ENCODE peak calls at places on chromosomes 4 and X, in six cellular contexts. K is A549, E is GM23248, P is neuronal stem cell, V is IMR-90, W is OCI-LY7. G is an unnamed sample.
A peak's percentile ranks its signal among the peaks of the same experiment; 100 is the strongest.

GRCh38 chr4:153186046-153186728 is 18.1 kb upstream of the TRIM2 start:
- DNase-seq in V (no peak), P (no peak), W (no peak), E (no peak), K (no peak), G (no peak)

GRCh38 chrX:104806346-104806745 is 240.3 kb downstream of the IL1RAPL2 start:
- DNase-seq in P (no peak), K (no peak), W (no peak), E (no peak), V (no peak), G (peak; percentile 28)

GRCh38 chrX:81708506-81708905 is 506.6 kb downstream of the SH3BGRL start:
- DNase-seq in W (no peak), K (no peak), V (no peak), E (no peak), P (no peak), G (no peak)

GRCh38 chr4:184416913-184417734 is 57.2 kb downstream of the IRF2 start:
- DNase-seq in K (no peak), P (no peak), E (peak; percentile 49), W (peak; percentile 59), V (peak; percentile 14), G (no peak)

GRCh38 chrX:128106630-128107029 is 54.4 kb upstream of the ACTRT1 start:
- DNase-seq in K (peak; percentile 0), V (no peak), E (no peak), P (peak; percentile 8), W (peak; percentile 0), G (peak; percentile 49)

GRCh38 chr4:186693159-186693815 is 30.4 kb downstream of the FAT1 start:
- DNase-seq in P (no peak), K (peak; percentile 72), W (no peak), V (peak; percentile 87), E (peak; percentile 96), G (no peak)

GRCh38 chr4:127669691-127670090 is 36.9 kb downstream of the INTU start:
- DNase-seq in V (no peak), W (no peak), E (no peak), K (no peak), P (no peak), G (no peak)

GRCh38 chr4:138163171-138163570 is 79.0 kb downstream of the SLC7A11 start:
- DNase-seq in V (no peak), K (no peak), P (no peak), E (no peak), W (no peak), G (no peak)

GRCh38 chr4:21605006-21605405 is 343.6 kb downstream of the KCNIP4 start:
- DNase-seq in E (no peak), V (no peak), W (no peak), K (no peak), P (no peak), G (no peak)

GRCh38 chr4:39655866-39656265 is 17.2 kb upstream of the SMIM14 start:
- DNase-seq in W (no peak), V (peak; percentile 10), P (no peak), E (peak; percentile 38), K (no peak), G (no peak)

GRCh38 chr4:90841676-90842075 is 714.5 kb downstream of the CCSER1 start:
- DNase-seq in V (no peak), P (no peak), K (no peak), E (no peak), W (no peak), G (no peak)

GRCh38 chrX:111270339-111270738 is at the start of gene CAPN6:
- DNase-seq in V (peak; percentile 5), W (no peak), E (peak; percentile 40), K (no peak), P (peak; percentile 8), G (peak; percentile 77)

GRCh38 chr4:76035146-76035545 is 724 bp downstream of the CXCL11 start:
- DNase-seq in K (no peak), P (no peak), E (no peak), V (no peak), W (no peak), G (no peak)

GRCh38 chr4:7594013-7594412 is 159.3 kb upstream of the PSAPL1 start:
- DNase-seq in V (no peak), P (no peak), E (no peak), K (no peak), W (no peak), G (no peak)

GRCh38 chrX:115191490-115192243 is 2.5 kb downstream of the RBMXL3 start:
- DNase-seq in P (no peak), W (no peak), E (no peak), K (no peak), V (no peak), G (no peak)

GRCh38 chr4:145609494-145610427 is 9.4 kb upstream of the MMAA start:
- DNase-seq in V (peak; percentile 77), K (peak; percentile 10), W (peak; percentile 85), P (peak; percentile 45), E (peak; percentile 78), G (peak; percentile 60)

GRCh38 chr4:152780267-152780811 is 585 bp downstream of the ARFIP1 start:
- DNase-seq in V (peak; percentile 22), E (peak; percentile 75), P (no peak), K (no peak), W (no peak), G (peak; percentile 52)

GRCh38 chr4:17787315-17787714 is 5.9 kb upstream of the FAM184B start:
- DNase-seq in W (no peak), E (peak; percentile 74), P (no peak), K (no peak), V (peak; percentile 78), G (no peak)

GRCh38 chr4:109690690-109691410 is 12.4 kb downstream of the CASP6 start:
- DNase-seq in E (no peak), V (no peak), W (no peak), K (no peak), P (no peak), G (no peak)

GRCh38 chr4:3869661-3870566 is 103.7 kb downstream of the ADRA2C start:
- DNase-seq in V (no peak), P (no peak), W (no peak), E (peak; percentile 25), K (no peak), G (no peak)

DNA sequence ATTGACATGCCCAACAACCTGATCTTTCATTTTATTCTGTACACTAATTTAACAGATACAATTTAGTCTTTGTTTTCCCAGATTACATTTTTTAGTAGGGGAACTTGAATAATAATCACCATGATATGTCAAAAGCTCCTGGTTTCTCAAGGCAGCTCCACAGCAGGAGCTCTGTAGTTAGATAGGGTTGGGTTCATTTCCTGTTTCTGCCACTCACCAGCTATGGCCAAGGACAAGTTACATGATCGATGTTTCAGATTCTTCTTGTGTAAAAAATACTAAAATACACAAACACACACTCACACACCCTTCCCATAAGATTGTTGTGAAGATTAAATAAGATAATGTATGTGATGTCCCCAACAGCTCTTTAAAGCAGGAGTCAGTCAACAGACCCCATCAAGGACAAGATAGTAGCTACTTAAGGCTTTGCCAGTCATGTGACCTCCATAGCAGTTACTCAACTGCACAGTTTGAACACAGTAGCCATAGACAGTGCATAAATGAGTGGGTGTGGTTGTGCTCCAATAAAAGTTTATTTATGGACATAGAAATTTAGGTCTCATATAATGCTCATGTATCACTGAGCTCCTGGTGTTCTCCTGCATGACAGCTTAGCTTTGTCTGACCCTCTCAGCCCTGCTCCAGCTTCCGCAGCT is 18.4 kb downstream of the GUCY1A1 start:
- DNase-seq in W (no peak), E (no peak), V (no peak), P (no peak), K (no peak), G (no peak)
- H3K4me2 ChIP-seq in W (no peak overlapping the region), E (no peak overlapping the region), V (no peak overlapping the region), P (no peak overlapping the region), K (no peak overlapping the region), G (no peak overlapping the region)

DNA sequence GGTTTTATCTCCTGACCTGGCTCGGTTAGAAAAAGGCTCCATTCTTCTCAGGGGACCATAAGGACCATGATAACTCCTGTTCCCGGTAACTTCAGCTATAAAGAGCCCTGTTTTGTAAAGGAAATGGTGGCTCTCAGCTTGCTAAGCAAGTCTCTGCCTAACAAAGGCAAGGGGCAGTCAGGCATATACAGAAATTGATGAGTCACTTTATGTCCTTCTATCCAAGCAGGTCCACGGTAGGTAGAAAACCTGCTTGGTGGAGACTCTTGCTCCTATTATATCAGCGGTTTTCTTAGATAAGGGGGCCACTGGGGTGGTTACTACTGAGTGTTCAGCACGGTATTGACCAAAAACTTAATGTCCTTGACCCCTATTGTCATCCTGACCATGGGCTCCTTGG is 203.0 kb upstream of the KLF8 start:
- DNase-seq in W (no peak), E (no peak), K (no peak), V (no peak), P (no peak), G (no peak)
- H3K9me3 ChIP-seq in W (no peaks in the 10 kb centered on the region), E (no peaks in the 10 kb centered on the region), K (no peaks in the 10 kb centered on the region), V (peaks cover 3% of the 10 kb centered on the region), P (no peaks in the 10 kb centered on the region), G (no peaks in the 10 kb centered on the region)

GRCh38 chr4:88251914-88252313 is 32.4 kb downstream of the PPM1K start:
- DNase-seq in E (no peak), K (no peak), W (no peak), P (no peak), V (no peak), G (no peak)
- H3K4me2 ChIP-seq in E (no peak overlapping the region), K (no peak overlapping the region), W (no peak overlapping the region), P (no peak overlapping the region), V (no peak overlapping the region), G (no peak overlapping the region)

DNA sequence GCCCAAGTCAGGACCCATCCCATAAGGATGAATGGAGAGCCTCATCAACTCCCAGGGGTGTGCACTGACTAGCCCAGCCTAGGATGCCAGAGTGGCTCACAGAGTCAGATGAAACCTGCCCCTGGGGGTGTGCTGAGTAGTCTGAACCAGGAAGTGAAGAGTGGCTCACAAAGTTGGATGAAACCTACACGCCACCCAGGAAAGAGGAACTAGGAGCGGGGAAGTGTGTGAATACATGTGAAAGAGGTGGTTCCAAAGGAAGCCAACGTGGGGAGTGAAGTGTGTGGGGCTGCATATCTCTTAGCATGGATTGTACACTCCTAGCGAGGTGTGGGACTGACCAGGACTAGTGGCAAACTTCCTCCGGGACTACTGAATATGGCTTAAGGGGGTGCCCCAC is 902.1 kb upstream of the NDST4 start:
- DNase-seq in E (no peak), K (no peak), P (no peak), W (no peak), V (no peak), G (no peak)
- H3K9me3 ChIP-seq in E (no peaks in the 10 kb centered on the region), K (peaks cover 15% of the 10 kb centered on the region), P (peaks cover 12% of the 10 kb centered on the region), W (peaks cover 18% of the 10 kb centered on the region), V (peaks cover 30% of the 10 kb centered on the region), G (peaks cover 13% of the 10 kb centered on the region)

GRCh38 chr4:16055937-16056336 is 27.9 kb downstream of the PROM1 start:
- DNase-seq in P (no peak), K (no peak), E (no peak), V (no peak), W (no peak), G (no peak)
- H3K4me2 ChIP-seq in P (no peak overlapping the region), K (no peak overlapping the region), E (no peak overlapping the region), V (no peak overlapping the region), W (no peak overlapping the region), G (no peak overlapping the region)

DNA sequence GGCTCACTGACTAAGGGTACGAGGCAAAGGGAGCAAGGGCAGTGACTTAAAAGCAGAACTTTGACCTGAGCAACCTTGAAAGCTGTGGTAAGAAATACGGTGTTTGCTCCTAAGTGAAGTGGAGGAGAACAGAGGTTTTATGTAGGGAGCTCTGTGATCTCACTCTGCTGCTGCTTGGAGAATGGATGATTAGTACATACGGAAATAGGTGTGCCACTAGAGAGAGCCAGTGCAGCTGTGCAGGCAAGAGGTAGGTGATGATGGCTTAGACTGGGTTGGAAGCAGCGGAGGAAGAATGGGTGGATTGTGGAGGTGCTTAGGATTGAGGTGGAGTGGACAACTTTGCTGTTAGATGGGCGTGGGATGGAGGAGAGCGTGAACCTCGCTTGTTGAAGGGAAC is 85.0 kb downstream of the FAM193A start:
- DNase-seq in W (no peak), V (no peak), E (no peak), P (no peak), K (no peak), G (no peak)
- H3K9me3 ChIP-seq in W (no peaks in the 10 kb centered on the region), V (no peaks in the 10 kb centered on the region), E (no peaks in the 10 kb centered on the region), P (no peaks in the 10 kb centered on the region), K (no peaks in the 10 kb centered on the region), G (no peaks in the 10 kb centered on the region)

G was measured in neural progenitor cell.